ENCODE peak calls at places on chromosomes 13 and 19, in six cellular contexts. S is fibroblast of lung, H is GM23248, L is substantia nigra, K is stomach, W is OCI-LY7. Q is an unnamed sample.

GRCh38 chr13:81302677-81303076 is 961.8 kb upstream of the SPRY2 start:
- DNase-seq in H (no peak), S (no peak), L (no peak), K (no peak), W (no peak), Q (no peak)

GRCh38 chr13:80086304-80086721 is 254.6 kb downstream of the SPRY2 start:
- DNase-seq in K (no peak), S (no peak), H (peak; percentile 15), W (no peak), L (no peak), Q (no peak)

GRCh38 chr13:31846984-31847752 is 107.8 kb downstream of the RXFP2 start:
- DNase-seq in K (no peak), W (no peak), L (no peak), S (no peak), H (peak; percentile 58), Q (no peak)

GRCh38 chr13:52845766-52846566 is 2.5 kb downstream of the PCDH8 start:
- DNase-seq in S (peak; percentile 1), K (no peak), W (no peak), H (peak; percentile 21), L (peak; percentile 9), Q (peak; percentile 36)

GRCh38 chr19:1009976-1010538 is 9.8 kb downstream of the GRIN3B start:
- DNase-seq in K (no peak), H (no peak), W (no peak), L (no peak), S (no peak), Q (no peak)

GRCh38 chr13:32897296-32897695 is 118.9 kb upstream of the KL start:
- DNase-seq in L (no peak), K (no peak), W (no peak), H (no peak), S (no peak), Q (no peak)

GRCh38 chr19:40533508-40533907 is 43.2 kb upstream of the SHKBP1 start:
- DNase-seq in S (no peak), W (no peak), K (no peak), L (no peak), H (no peak), Q (no peak)

GRCh38 chr13:30063892-30064291 is 213.5 kb upstream of the UBL3 start:
- DNase-seq in L (no peak), S (no peak), W (no peak), K (no peak), H (no peak), Q (no peak)

GRCh38 chr13:94703721-94704314 is 8.5 kb downstream of the SOX21 start:
- DNase-seq in H (no peak), W (no peak), S (no peak), L (no peak), K (no peak), Q (no peak)

GRCh38 chr13:62704795-62705329 is 1289.2 kb upstream of the PCDH20 start:
- DNase-seq in H (no peak), K (no peak), W (no peak), S (no peak), L (no peak), Q (no peak)

GRCh38 chr13:20149762-20150161 is 11.1 kb downstream of the GJA3 start:
- DNase-seq in W (no peak), K (no peak), S (no peak), L (no peak), H (no peak), Q (no peak)

GRCh38 chr19:6963937-6964336 is 57.3 kb downstream of the MBD3L2B start:
- DNase-seq in H (no peak), K (no peak), L (no peak), W (peak; percentile 41), S (no peak), Q (no peak)

GRCh38 chr13:45269204-45269603 is 68.4 kb upstream of the KCTD4 start:
- DNase-seq in K (no peak), H (no peak), L (no peak), S (peak; percentile 23), W (no peak), Q (no peak)

GRCh38 chr19:2711175-2711936 is 8.9 kb upstream of the GNG7 start:
- DNase-seq in S (peak; percentile 76), K (no peak), W (peak; percentile 48), H (peak; percentile 84), L (no peak), Q (no peak)

GRCh38 chr19:49895566-49896297 is 955 bp downstream of the IL4I1 start:
- DNase-seq in L (no peak), H (no peak), S (no peak), K (no peak), W (no peak), Q (no peak)

GRCh38 chr19:49475995-49476880 is 2.2 kb downstream of the FLT3LG start:
- DNase-seq in W (peak; percentile 60), S (peak; percentile 35), H (peak; percentile 64), K (no peak), L (no peak), Q (no peak)

GRCh38 chr13:27654059-27654458 is 32.4 kb downstream of the POLR1D start:
- DNase-seq in L (no peak), K (no peak), H (no peak), W (no peak), S (no peak), Q (no peak)

GRCh38 chr13:33040116-33040515 is 23.9 kb downstream of the KL start:
- DNase-seq in S (no peak), K (no peak), H (no peak), W (no peak), L (no peak), Q (no peak)

GRCh38 chr19:30344446-30345425 is 27.4 kb upstream of the ZNF536 start:
- DNase-seq in H (peak; percentile 53), L (no peak), W (no peak), K (no peak), S (no peak), Q (no peak)

GRCh38 chr13:59514316-59514715 is 649.4 kb downstream of the DIAPH3 start:
- DNase-seq in S (no peak), L (no peak), K (no peak), H (no peak), W (no peak), Q (no peak)

GRCh38 chr13:112588490-112589297 is 741 bp upstream of the TUBGCP3 start:
- DNase-seq in L (no peak), H (no peak), K (no peak), W (no peak), S (peak; percentile 21), Q (no peak)

GRCh38 chr19:34231439-34231838 is 22.9 kb upstream of the GARRE1 start:
- DNase-seq in K (no peak), H (no peak), L (no peak), S (no peak), W (no peak), Q (no peak)

GRCh38 chr13:71798723-71799122 is 68.3 kb downstream of the DACH1 start:
- DNase-seq in S (no peak), H (no peak), W (no peak), K (no peak), L (no peak), Q (no peak)

GRCh38 chr19:30696514-30696913 is 324.3 kb downstream of the ZNF536 start:
- DNase-seq in S (peak; percentile 39), W (peak; percentile 10), K (no peak), L (no peak), H (no peak), Q (no peak)

GRCh38 chr13:95002126-95002525 is 289.8 kb upstream of the SOX21 start:
- DNase-seq in L (no peak), K (no peak), S (no peak), H (no peak), W (no peak), Q (no peak)

GRCh38 chr13:90918551-90918950 is 428.9 kb upstream of the MIR17HG start:
- DNase-seq in S (peak; percentile 71), K (no peak), W (no peak), L (no peak), H (peak; percentile 45), Q (no peak)

GRCh38 chr13:49681837-49682236 is 9.4 kb downstream of the EBPL start:
- DNase-seq in S (peak; percentile 15), L (no peak), H (peak; percentile 39), W (no peak), K (no peak), Q (no peak)

GRCh38 chr13:72565893-72566292 is 161.5 kb downstream of the MZT1 start:
- DNase-seq in K (no peak), H (peak; percentile 2), W (peak; percentile 43), L (no peak), S (peak; percentile 61), Q (no peak)

GRCh38 chr13:88103824-88104223 is 432.7 kb downstream of the SLITRK5 start:
- DNase-seq in K (no peak), W (no peak), L (no peak), H (no peak), S (no peak), Q (no peak)

GRCh38 chr19:923551-924211 is 2.2 kb upstream of the ARID3A start:
- DNase-seq in L (no peak), H (no peak), W (no peak), K (no peak), S (no peak), Q (no peak)

GRCh38 chr19:54319049-54319448 is 6.1 kb upstream of the LILRA5 start:
- DNase-seq in S (no peak), L (no peak), H (no peak), K (no peak), W (peak; percentile 30), Q (no peak)
- H3K27ac ChIP-seq in S (no peak overlapping the region), L (no peak overlapping the region), H (no peak overlapping the region), K (no peak overlapping the region), W (no peak overlapping the region), Q (no peak overlapping the region)

GRCh38 chr13:46640843-46641242 is 87.9 kb downstream of the LRCH1 start:
- DNase-seq in H (peak; percentile 74), L (no peak), W (no peak), S (peak; percentile 28), K (no peak), Q (no peak)
- H3K27ac ChIP-seq in H (peak overlapping the region; percentile 33), L (no peak overlapping the region), W (no peak overlapping the region), S (no peak overlapping the region), K (no peak overlapping the region), Q (no peak overlapping the region)

DNA sequence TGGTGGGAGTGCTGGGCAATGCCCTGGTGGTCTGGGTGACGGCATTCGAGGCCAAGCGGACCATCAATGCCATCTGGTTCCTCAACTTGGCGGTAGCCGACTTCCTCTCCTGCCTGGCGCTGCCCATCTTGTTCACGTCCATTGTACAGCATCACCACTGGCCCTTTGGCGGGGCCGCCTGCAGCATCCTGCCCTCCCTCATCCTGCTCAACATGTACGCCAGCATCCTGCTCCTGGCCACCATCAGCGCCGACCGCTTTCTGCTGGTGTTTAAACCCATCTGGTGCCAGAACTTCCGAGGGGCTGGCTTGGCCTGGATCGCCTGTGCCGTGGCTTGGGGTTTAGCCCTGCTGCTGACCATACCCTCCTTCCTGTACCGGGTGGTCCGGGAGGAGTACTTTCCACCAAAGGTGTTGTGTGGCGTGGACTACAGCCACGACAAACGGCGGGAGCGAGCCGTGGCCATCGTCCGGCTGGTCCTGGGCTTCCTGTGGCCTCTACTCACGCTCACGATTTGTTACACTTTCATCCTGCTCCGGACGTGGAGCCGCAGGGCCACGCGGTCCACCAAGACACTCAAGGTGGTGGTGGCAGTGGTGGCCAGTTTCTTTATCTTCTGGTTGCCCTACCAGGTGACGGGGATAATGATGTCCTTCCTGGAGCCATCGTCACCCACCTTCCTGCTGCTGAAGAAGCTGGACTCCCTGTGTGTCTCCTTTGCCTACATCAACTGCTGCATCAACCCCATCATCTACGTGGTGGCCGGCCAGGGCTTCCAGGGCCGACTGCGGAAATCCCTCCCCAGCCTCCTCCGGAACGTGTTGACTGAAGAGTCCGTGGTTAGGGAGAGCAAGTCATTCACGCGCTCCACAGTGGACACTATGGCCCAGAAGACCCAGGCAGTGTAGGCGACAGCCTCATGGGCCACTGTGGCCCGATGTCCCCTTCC is 10.5 kb downstream of the C5AR1 start:
- DNase-seq in W (no peak), H (no peak), L (no peak), K (no peak), S (no peak), Q (no peak)
- H3K27ac ChIP-seq in W (no peak overlapping the region), H (no peak overlapping the region), L (no peak overlapping the region), K (no peak overlapping the region), S (no peak overlapping the region), Q (no peak overlapping the region)

GRCh38 chr13:114071991-114072390 is 60.4 kb downstream of the RASA3 start:
- DNase-seq in S (peak; percentile 20), L (no peak), K (no peak), H (no peak), W (no peak), Q (no peak)
- H3K27ac ChIP-seq in S (no peak overlapping the region), L (peak overlapping the region; percentile 63), K (no peak overlapping the region), H (no peak overlapping the region), W (no peak overlapping the region), Q (no peak overlapping the region)

Q was measured in caudate nucleus.